ENCODE peak calls at places on chromosomes 16 and 17, in four cellular contexts. One of them, this sample, is unnamed.

GRCh38 chr17:62126292-62126691 is 61.2 kb upstream of the MED13 start:
- DNase-seq in astrocyte: no peak
- DNase-seq in bronchial epithelial cell: no peak
- DNase-seq in CD4-positive, alpha-beta T cell: no peak
- DNase-seq in this sample: no peak

GRCh38 chr17:64780096-64781012 is 118.2 kb upstream of the SMURF2 start:
- DNase-seq in astrocyte: peak; percentile 10
- DNase-seq in bronchial epithelial cell: peak; percentile 63
- DNase-seq in CD4-positive, alpha-beta T cell: peak; percentile 67
- DNase-seq in this sample: peak; percentile 64

GRCh38 chr17:28065706-28066105 is 23.2 kb downstream of the NLK start:
- DNase-seq in astrocyte: peak; percentile 25
- DNase-seq in bronchial epithelial cell: peak; percentile 58
- DNase-seq in CD4-positive, alpha-beta T cell: no peak
- DNase-seq in this sample: no peak

GRCh38 chr16:25868041-25868600 is 176.4 kb downstream of the HS3ST4 start:
- DNase-seq in astrocyte: no peak
- DNase-seq in bronchial epithelial cell: no peak
- DNase-seq in CD4-positive, alpha-beta T cell: no peak
- DNase-seq in this sample: no peak

GRCh38 chr16:86914850-86915717 is 336.7 kb downstream of the FOXL1 start:
- DNase-seq in astrocyte: no peak
- DNase-seq in bronchial epithelial cell: no peak
- DNase-seq in CD4-positive, alpha-beta T cell: no peak
- DNase-seq in this sample: no peak

GRCh38 chr17:34474706-34475105 is 104.7 kb upstream of the TMEM132E start:
- DNase-seq in astrocyte: no peak
- DNase-seq in bronchial epithelial cell: no peak
- DNase-seq in CD4-positive, alpha-beta T cell: no peak
- DNase-seq in this sample: no peak

GRCh38 chr16:50267151-50267631 is 840 bp downstream of the ADCY7 start:
- DNase-seq in astrocyte: no peak
- DNase-seq in bronchial epithelial cell: no peak
- DNase-seq in CD4-positive, alpha-beta T cell: no peak
- DNase-seq in this sample: no peak

GRCh38 chr16:86663691-86664517 is 85.6 kb downstream of the FOXL1 start:
- DNase-seq in astrocyte: no peak
- DNase-seq in bronchial epithelial cell: peak; percentile 54
- DNase-seq in CD4-positive, alpha-beta T cell: no peak
- DNase-seq in this sample: no peak

GRCh38 chr17:30148376-30148775 is 31.8 kb downstream of the NSRP1 start:
- DNase-seq in astrocyte: no peak
- DNase-seq in bronchial epithelial cell: no peak
- DNase-seq in CD4-positive, alpha-beta T cell: no peak
- DNase-seq in this sample: no peak

GRCh38 chr16:2025251-2025650 is 1.5 kb upstream of the NHERF2 start:
- DNase-seq in astrocyte: no peak
- DNase-seq in bronchial epithelial cell: no peak
- DNase-seq in CD4-positive, alpha-beta T cell: no peak
- DNase-seq in this sample: no peak

GRCh38 chr16:11586856-11587642 is at the start of gene LITAF:
- DNase-seq in astrocyte: no peak
- DNase-seq in bronchial epithelial cell: no peak
- DNase-seq in CD4-positive, alpha-beta T cell: peak; percentile 58
- DNase-seq in this sample: peak; percentile 61

GRCh38 chr16:60686824-60687223 is 1349.4 kb downstream of the CDH8 start:
- DNase-seq in astrocyte: no peak
- DNase-seq in bronchial epithelial cell: no peak
- DNase-seq in CD4-positive, alpha-beta T cell: no peak
- DNase-seq in this sample: no peak

GRCh38 chr17:82214012-82214628 is 1.5 kb upstream of the CCDC57 start:
- DNase-seq in astrocyte: no peak
- DNase-seq in bronchial epithelial cell: no peak
- DNase-seq in CD4-positive, alpha-beta T cell: no peak
- DNase-seq in this sample: peak; percentile 50

GRCh38 chr16:89050119-89050867 is 43.4 kb upstream of the ACSF3 start:
- DNase-seq in astrocyte: no peak
- DNase-seq in bronchial epithelial cell: no peak
- DNase-seq in CD4-positive, alpha-beta T cell: no peak
- DNase-seq in this sample: peak; percentile 33

GRCh38 chr17:39194089-39194984 is 3.1 kb downstream of the CACNB1 start:
- DNase-seq in astrocyte: peak; percentile 49
- DNase-seq in bronchial epithelial cell: no peak
- DNase-seq in CD4-positive, alpha-beta T cell: no peak
- DNase-seq in this sample: no peak

GRCh38 chr17:49646391-49647255 is 31.3 kb downstream of the SPOP start:
- DNase-seq in astrocyte: peak; percentile 88
- DNase-seq in bronchial epithelial cell: peak; percentile 91
- DNase-seq in CD4-positive, alpha-beta T cell: no peak
- DNase-seq in this sample: no peak

GRCh38 chr17:17812211-17813054 is 24.4 kb downstream of the SREBF1 start:
- DNase-seq in astrocyte: no peak
- DNase-seq in bronchial epithelial cell: peak; percentile 40
- DNase-seq in CD4-positive, alpha-beta T cell: peak; percentile 56
- DNase-seq in this sample: no peak

GRCh38 chr16:17777461-17777863 is 306.7 kb upstream of the XYLT1 start:
- DNase-seq in astrocyte: peak; percentile 49
- DNase-seq in bronchial epithelial cell: no peak
- DNase-seq in CD4-positive, alpha-beta T cell: no peak
- DNase-seq in this sample: no peak

GRCh38 chr17:81034168-81034777 is 678 bp upstream of the BAIAP2 start:
- DNase-seq in astrocyte: no peak
- DNase-seq in bronchial epithelial cell: no peak
- DNase-seq in CD4-positive, alpha-beta T cell: no peak
- DNase-seq in this sample: no peak

GRCh38 chr17:55327225-55328088 is 62.7 kb downstream of the HLF start:
- DNase-seq in astrocyte: no peak
- DNase-seq in bronchial epithelial cell: peak; percentile 32
- DNase-seq in CD4-positive, alpha-beta T cell: no peak
- DNase-seq in this sample: no peak

GRCh38 chr16:87950765-87951549 is at the start of gene BANP:
- DNase-seq in astrocyte: peak; percentile 97
- DNase-seq in bronchial epithelial cell: peak; percentile 95
- DNase-seq in CD4-positive, alpha-beta T cell: peak; percentile 96
- DNase-seq in this sample: peak; percentile 97

GRCh38 chr16:22641030-22641671 is 130.5 kb downstream of the NPIPB5 start:
- DNase-seq in astrocyte: peak; percentile 18
- DNase-seq in bronchial epithelial cell: peak; percentile 63
- DNase-seq in CD4-positive, alpha-beta T cell: no peak
- DNase-seq in this sample: peak; percentile 33

GRCh38 chr16:68884867-68885266 is 41.5 kb downstream of the TANGO6 start:
- DNase-seq in astrocyte: no peak
- DNase-seq in bronchial epithelial cell: no peak
- DNase-seq in CD4-positive, alpha-beta T cell: no peak
- DNase-seq in this sample: no peak

GRCh38 chr16:309476-309875 is 26.5 kb downstream of the PDIA2 start:
- DNase-seq in astrocyte: no peak
- DNase-seq in bronchial epithelial cell: no peak
- DNase-seq in CD4-positive, alpha-beta T cell: no peak
- DNase-seq in this sample: no peak

GRCh38 chr17:10836966-10837599 is 804 bp downstream of the PIRT start:
- DNase-seq in astrocyte: no peak
- DNase-seq in bronchial epithelial cell: no peak
- DNase-seq in CD4-positive, alpha-beta T cell: no peak
- DNase-seq in this sample: no peak

GRCh38 chr16:11007714-11008240 is 63.4 kb downstream of the CLEC16A start:
- DNase-seq in astrocyte: no peak
- DNase-seq in bronchial epithelial cell: no peak
- DNase-seq in CD4-positive, alpha-beta T cell: no peak
- DNase-seq in this sample: no peak

GRCh38 chr17:50423553-50424159 is 2.4 kb upstream of the ACSF2 start:
- DNase-seq in astrocyte: peak; percentile 90
- DNase-seq in bronchial epithelial cell: peak; percentile 89
- DNase-seq in CD4-positive, alpha-beta T cell: no peak
- DNase-seq in this sample: no peak

GRCh38 chr17:45162022-45162687 is 480 bp downstream of the HEXIM2 start:
- DNase-seq in astrocyte: no peak
- DNase-seq in bronchial epithelial cell: no peak
- DNase-seq in CD4-positive, alpha-beta T cell: no peak
- DNase-seq in this sample: no peak

GRCh38 chr17:69060835-69061234 is at the start of gene ABCA9:
- DNase-seq in astrocyte: peak; percentile 41
- DNase-seq in bronchial epithelial cell: no peak
- DNase-seq in CD4-positive, alpha-beta T cell: no peak
- DNase-seq in this sample: no peak

GRCh38 chr17:37131064-37131463 is 182.3 kb downstream of the AATF start:
- DNase-seq in astrocyte: no peak
- DNase-seq in bronchial epithelial cell: no peak
- DNase-seq in CD4-positive, alpha-beta T cell: no peak
- DNase-seq in this sample: no peak

GRCh38 chr16:14351647-14352046 is 278.4 kb downstream of the PARN start:
- DNase-seq in astrocyte: no peak
- DNase-seq in bronchial epithelial cell: no peak
- DNase-seq in CD4-positive, alpha-beta T cell: no peak
- DNase-seq in this sample: no peak

GRCh38 chr17:82392209-82392920 is 20.8 kb downstream of the UTS2R start:
- DNase-seq in astrocyte: no peak
- DNase-seq in bronchial epithelial cell: no peak
- DNase-seq in CD4-positive, alpha-beta T cell: no peak
- DNase-seq in this sample: no peak

GRCh38 chr16:84438971-84439696 is 65.3 kb downstream of the MEAK7 start:
- DNase-seq in astrocyte: no peak
- DNase-seq in bronchial epithelial cell: no peak
- DNase-seq in CD4-positive, alpha-beta T cell: no peak
- DNase-seq in this sample: no peak

GRCh38 chr16:5377280-5377898 is 279.8 kb upstream of the EEF2KMT start:
- DNase-seq in astrocyte: no peak
- DNase-seq in bronchial epithelial cell: no peak
- DNase-seq in CD4-positive, alpha-beta T cell: no peak
- DNase-seq in this sample: no peak

GRCh38 chr16:81513204-81514040 is 68.8 kb downstream of the CMIP start:
- DNase-seq in astrocyte: no peak
- DNase-seq in bronchial epithelial cell: no peak
- DNase-seq in CD4-positive, alpha-beta T cell: no peak
- DNase-seq in this sample: no peak

GRCh38 chr16:52725461-52725860 is 178.5 kb upstream of the TOX3 start:
- DNase-seq in astrocyte: no peak
- DNase-seq in bronchial epithelial cell: no peak
- DNase-seq in CD4-positive, alpha-beta T cell: no peak
- DNase-seq in this sample: no peak

GRCh38 chr17:43940630-43941029 is 1.6 kb downstream of the PPY start:
- DNase-seq in astrocyte: no peak
- DNase-seq in bronchial epithelial cell: no peak
- DNase-seq in CD4-positive, alpha-beta T cell: no peak
- DNase-seq in this sample: no peak
- TF ChIP-seq CTCF in astrocyte: peak; percentile 53
- TF ChIP-seq CTCF in bronchial epithelial cell: peak; percentile 45
- TF ChIP-seq CTCF in CD4-positive, alpha-beta T cell: no peak
- TF ChIP-seq CTCF in this sample: peak; percentile 47

DNA sequence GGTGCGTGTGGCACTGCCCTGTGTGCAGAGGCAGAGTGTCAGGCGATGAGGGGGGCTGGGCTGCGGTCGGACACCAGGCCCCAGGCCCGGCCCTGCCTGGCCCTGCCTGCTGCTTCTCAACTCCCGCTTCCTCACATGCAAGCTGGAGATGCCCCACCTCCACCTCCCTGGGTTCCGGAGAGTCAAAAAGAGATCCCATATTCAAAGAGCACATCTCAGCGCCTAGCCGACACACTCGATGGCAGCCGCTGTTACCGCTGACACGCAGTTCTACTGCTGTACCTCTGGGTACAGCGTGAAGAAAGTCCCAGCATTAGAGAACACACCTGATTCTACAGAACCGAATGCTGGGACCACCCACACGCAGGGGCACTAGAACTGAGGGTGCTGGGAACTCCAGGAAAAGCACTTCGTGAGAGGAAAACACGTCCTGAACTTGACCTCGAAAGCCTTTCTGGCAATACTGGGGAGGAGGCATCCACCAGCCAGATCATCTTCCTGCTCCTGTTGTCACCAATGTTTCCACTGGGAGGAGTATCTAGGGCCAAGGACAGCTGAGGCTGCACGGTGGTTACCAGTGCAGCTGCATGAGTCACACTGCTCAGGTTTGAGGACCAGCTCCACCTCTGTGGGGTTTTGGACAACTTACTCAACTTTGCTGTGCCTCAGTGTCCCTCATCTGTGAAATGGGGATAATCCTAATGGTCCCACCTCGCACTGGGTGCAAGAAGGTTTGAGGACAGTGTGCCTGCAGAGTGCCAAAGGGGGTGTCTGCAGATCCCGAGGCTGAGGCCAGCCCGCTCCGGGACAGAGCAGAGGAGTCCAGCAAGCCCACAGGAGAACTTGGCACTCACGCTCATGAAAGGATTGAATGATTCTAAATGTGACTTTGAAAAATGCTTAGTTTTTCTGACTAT is 100.4 kb upstream of the DNAH17 start:
- DNase-seq in astrocyte: no peak
- DNase-seq in bronchial epithelial cell: no peak
- DNase-seq in CD4-positive, alpha-beta T cell: no peak
- DNase-seq in this sample: no peak
- TF ChIP-seq CTCF in astrocyte: no peak
- TF ChIP-seq CTCF in bronchial epithelial cell: no peak
- TF ChIP-seq CTCF in CD4-positive, alpha-beta T cell: no peak
- TF ChIP-seq CTCF in this sample: no peak

GRCh38 chr17:35616506-35616905 is 29.4 kb downstream of the AP2B1 start:
- DNase-seq in astrocyte: no peak
- DNase-seq in bronchial epithelial cell: no peak
- DNase-seq in CD4-positive, alpha-beta T cell: no peak
- DNase-seq in this sample: no peak
- TF ChIP-seq CTCF in astrocyte: no peak
- TF ChIP-seq CTCF in bronchial epithelial cell: no peak
- TF ChIP-seq CTCF in CD4-positive, alpha-beta T cell: no peak
- TF ChIP-seq CTCF in this sample: no peak

GRCh38 chr16:72126429-72126765 is 32.8 kb downstream of the DHX38 start:
- DNase-seq in astrocyte: no peak
- DNase-seq in bronchial epithelial cell: no peak
- DNase-seq in CD4-positive, alpha-beta T cell: no peak
- DNase-seq in this sample: no peak
- TF ChIP-seq CTCF in astrocyte: no peak
- TF ChIP-seq CTCF in bronchial epithelial cell: no peak
- TF ChIP-seq CTCF in CD4-positive, alpha-beta T cell: no peak
- TF ChIP-seq CTCF in this sample: no peak

GRCh38 chr16:48047755-48048154 is 108.0 kb downstream of the ABCC12 start:
- DNase-seq in astrocyte: no peak
- DNase-seq in bronchial epithelial cell: no peak
- DNase-seq in CD4-positive, alpha-beta T cell: no peak
- DNase-seq in this sample: no peak

GRCh38 chr16:48044117-48044516 is 111.7 kb downstream of the ABCC12 start:
- DNase-seq in astrocyte: no peak
- DNase-seq in bronchial epithelial cell: no peak
- DNase-seq in CD4-positive, alpha-beta T cell: no peak
- DNase-seq in this sample: no peak

GRCh38 chr16:48047273-48047672 is 108.5 kb downstream of the ABCC12 start:
- DNase-seq in astrocyte: no peak
- DNase-seq in bronchial epithelial cell: no peak
- DNase-seq in CD4-positive, alpha-beta T cell: no peak
- DNase-seq in this sample: no peak

GRCh38 chr16:48041861-48042435 is 113.8 kb downstream of the ABCC12 start:
- DNase-seq in astrocyte: no peak
- DNase-seq in bronchial epithelial cell: no peak
- DNase-seq in CD4-positive, alpha-beta T cell: no peak
- DNase-seq in this sample: no peak
- TF ChIP-seq CTCF in astrocyte: no peak
- TF ChIP-seq CTCF in bronchial epithelial cell: peak; percentile 30
- TF ChIP-seq CTCF in CD4-positive, alpha-beta T cell: no peak
- TF ChIP-seq CTCF in this sample: no peak